ENCODE peak calls at places on chromosomes 16 and 17, in nine cellular contexts. E is COR-L47; N is stimulated activated naive CD4-positive, alpha-beta T cell; M is NCI-H748 treated with DMSO at 0.1 percent for 48 hours; A is HEK293T; J is NCI-H460; K is stimulated activated CD8-positive, alpha-beta memory T cell treated with anti-CD3 and anti-CD28 coated beads, Interleukin-15, amount 100 ng/mL, for 24 hours; H is T-helper 1 cell; X is mucosa of gallbladder. G is an unnamed sample.

GRCh38 chr16:28003923-28004322 is 59.6 kb downstream of the GSG1L start:
- DNase-seq in E (no peak), N (no peak), M (no peak), A (no peak), J (no peak), K (no peak), H (no peak), X (no peak), G (no peak)

GRCh38 chr17:41483991-41484826 is 3.3 kb upstream of the KRT35 start:
- DNase-seq in E (no peak), N (no peak), M (no peak), A (no peak), J (no peak), K (no peak), H (no peak), X (no peak), G (no peak)

GRCh38 chr17:2598166-2598565 is 4.7 kb downstream of the PAFAH1B1 start:
- DNase-seq in E (no peak), N (no peak), M (no peak), A (no peak), J (no peak), K (no peak), H (no peak), X (no peak), G (peak; percentile 47)

GRCh38 chr16:72467157-72467759 is 295.3 kb upstream of the PMFBP1 start:
- DNase-seq in E (peak; percentile 39), N (no peak), M (peak; percentile 11), A (peak; percentile 31), J (peak; percentile 24), K (no peak), H (peak; percentile 5), X (no peak), G (no peak)

GRCh38 chr16:69412287-69412686 is 12.1 kb upstream of the CYB5B start:
- DNase-seq in E (no peak), N (no peak), M (no peak), A (no peak), J (no peak), K (no peak), H (no peak), X (no peak), G (peak; percentile 78)

GRCh38 chr17:81049372-81049911 is 14.5 kb downstream of the BAIAP2 start:
- DNase-seq in E (no peak), N (no peak), M (no peak), A (no peak), J (no peak), K (no peak), H (no peak), X (no peak), G (no peak)

GRCh38 chr16:50747206-50747956 is 5.5 kb downstream of the CYLD start:
- DNase-seq in E (no peak), N (no peak), M (no peak), A (no peak), J (no peak), K (no peak), H (peak; percentile 81), X (no peak), G (no peak)

GRCh38 chr17:35640977-35641526 is 53.9 kb downstream of the AP2B1 start:
- DNase-seq in E (no peak), N (no peak), M (no peak), A (no peak), J (no peak), K (no peak), H (no peak), X (no peak), G (no peak)

GRCh38 chr17:77316191-77316641 is 175.4 kb downstream of the SEC14L1 start:
- DNase-seq in E (no peak), N (no peak), M (no peak), A (no peak), J (no peak), K (no peak), H (no peak), X (no peak), G (peak; percentile 94)

GRCh38 chr17:36850794-36851193 is 86.5 kb upstream of the LHX1 start:
- DNase-seq in E (no peak), N (no peak), M (no peak), A (no peak), J (no peak), K (no peak), H (peak; percentile 48), X (no peak), G (peak; percentile 21)

GRCh38 chr16:31267332-31268032 is 7.7 kb downstream of the ITGAM start:
- DNase-seq in E (no peak), N (no peak), M (no peak), A (no peak), J (no peak), K (no peak), H (no peak), X (no peak), G (no peak)

GRCh38 chr16:55100100-55100499 is 169.4 kb downstream of the IRX5 start:
- DNase-seq in E (no peak), N (no peak), M (no peak), A (no peak), J (no peak), K (no peak), H (no peak), X (no peak), G (no peak)

GRCh38 chr17:83019376-83019775 is 60.0 kb upstream of the METRNL start:
- DNase-seq in E (no peak), N (no peak), M (no peak), A (no peak), J (no peak), K (no peak), H (no peak), X (no peak), G (no peak)

GRCh38 chr16:53549970-53550406 is 47.0 kb upstream of the AKTIP start:
- DNase-seq in E (peak; percentile 92), N (peak; percentile 2), M (peak; percentile 88), A (peak; percentile 82), J (peak; percentile 59), K (peak; percentile 22), H (peak; percentile 62), X (peak; percentile 64), G (peak; percentile 67)

GRCh38 chr17:68346448-68346847 is 55.2 kb downstream of the ARSG start:
- DNase-seq in E (no peak), N (peak; percentile 19), M (no peak), A (no peak), J (no peak), K (peak; percentile 33), H (peak; percentile 97), X (peak; percentile 23), G (peak; percentile 54)

GRCh38 chr16:1413684-1414531 is 596 bp downstream of the UNKL start:
- DNase-seq in E (peak; percentile 40), N (peak; percentile 44), M (peak; percentile 37), A (peak; percentile 60), J (peak; percentile 30), K (peak; percentile 53), H (peak; percentile 74), X (peak; percentile 34), G (peak; percentile 73)

GRCh38 chr16:48525201-48526057 is 84.6 kb downstream of the N4BP1 start:
- DNase-seq in E (peak; percentile 35), N (no peak), M (no peak), A (no peak), J (no peak), K (no peak), H (no peak), X (no peak), G (no peak)

GRCh38 chr16:23080747-23081146 is 68.5 kb downstream of the USP31 start:
- DNase-seq in E (no peak), N (no peak), M (no peak), A (no peak), J (no peak), K (no peak), H (no peak), X (no peak), G (no peak)

GRCh38 chr17:27984816-27985215 is 57.7 kb upstream of the NLK start:
- DNase-seq in E (no peak), N (no peak), M (no peak), A (no peak), J (no peak), K (no peak), H (no peak), X (no peak), G (peak; percentile 40)

GRCh38 chr17:41140360-41141132 is at the start of gene KRTAP4-6:
- DNase-seq in E (no peak), N (no peak), M (no peak), A (no peak), J (no peak), K (no peak), H (no peak), X (no peak), G (no peak)

GRCh38 chr17:34997355-34997862 is 17.1 kb downstream of the LIG3 start:
- DNase-seq in E (no peak), N (no peak), M (no peak), A (no peak), J (no peak), K (no peak), H (no peak), X (peak; percentile 71), G (peak; percentile 79)

GRCh38 chr17:48429638-48430586 is at the start of gene SKAP1:
- DNase-seq in E (no peak), N (peak; percentile 46), M (no peak), A (no peak), J (no peak), K (peak; percentile 41), H (peak; percentile 62), X (no peak), G (no peak)

GRCh38 chr17:36088559-36089376 is 1.2 kb downstream of the CCL3 start:
- DNase-seq in E (no peak), N (no peak), M (no peak), A (no peak), J (no peak), K (no peak), H (no peak), X (no peak), G (no peak)

GRCh38 chr16:89636663-89637062 is 20.8 kb downstream of the CHMP1A start:
- DNase-seq in E (no peak), N (no peak), M (no peak), A (no peak), J (no peak), K (no peak), H (no peak), X (no peak), G (no peak)

GRCh38 chr17:18213666-18214270 is 11.7 kb upstream of the LLGL1 start:
- DNase-seq in E (no peak), N (no peak), M (no peak), A (no peak), J (no peak), K (no peak), H (no peak), X (no peak), G (no peak)

GRCh38 chr17:77011173-77012011 is 129.4 kb upstream of the SEC14L1 start:
- DNase-seq in E (peak; percentile 35), N (no peak), M (peak; percentile 18), A (no peak), J (no peak), K (no peak), H (peak; percentile 42), X (peak; percentile 35), G (no peak)

GRCh38 chr17:76873856-76874255 is 5.7 kb downstream of the MGAT5B start:
- DNase-seq in E (no peak), N (no peak), M (no peak), A (no peak), J (no peak), K (no peak), H (no peak), X (no peak), G (no peak)

GRCh38 chr17:46770818-46771600 is 47.5 kb downstream of the WNT3 start:
- DNase-seq in E (no peak), N (no peak), M (no peak), A (peak; percentile 69), J (peak; percentile 30), K (no peak), H (no peak), X (no peak), G (peak; percentile 61)

GRCh38 chr17:8393470-8394231 is 4.0 kb downstream of the RNF222 start:
- DNase-seq in E (no peak), N (no peak), M (no peak), A (no peak), J (no peak), K (no peak), H (peak; percentile 74), X (no peak), G (no peak)

GRCh38 chr17:78979780-78980623 is at the start of gene LGALS3BP:
- DNase-seq in E (peak; percentile 96), N (peak; percentile 20), M (no peak), A (no peak), J (peak; percentile 71), K (no peak), H (peak; percentile 50), X (peak; percentile 69), G (peak; percentile 92)

GRCh38 chr16:72480926-72481325 is 309.0 kb upstream of the PMFBP1 start:
- DNase-seq in E (no peak), N (no peak), M (no peak), A (no peak), J (no peak), K (no peak), H (no peak), X (no peak), G (no peak)